ENCODE peak calls at places on chromosomes 2 and 18, in five cellular contexts. N is stimulated activated CD4-positive, alpha-beta T cell treated with anti-CD3 and anti-CD28 coated beads, Interleukin-12 subunit alpha, Interleukin-12 subunit beta, amount 100 ng/mL, for 48 hours; T is iris pigment epithelial cell; Y is stimulated activated CD8-positive, alpha-beta memory T cell treated with anti-CD3 and anti-CD28 coated beads, Interleukin-15, amount 100 ng/mL, for 1 hour; U is posterior cingulate gyrus. C is an unnamed sample.

GRCh38 chr2:182066439-182067061 is 80.9 kb downstream of the PPP1R1C start:
- DNase-seq in N (no peak), T (peak; percentile 99), Y (no peak), U (no peak), C (no peak)

GRCh38 chr18:57294547-57294946 is 57.8 kb upstream of the ST8SIA3 start:
- DNase-seq in N (no peak), T (no peak), Y (no peak), U (no peak), C (no peak)

GRCh38 chr18:13885009-13885408 is 30.3 kb downstream of the MC2R start:
- DNase-seq in N (no peak), T (no peak), Y (no peak), U (no peak), C (no peak)

GRCh38 chr18:32768646-32769206 is 4.1 kb downstream of the KLHL14 start:
- DNase-seq in N (no peak), T (no peak), Y (no peak), U (no peak), C (no peak)

GRCh38 chr2:18118703-18119102 is 240.2 kb downstream of the KCNS3 start:
- DNase-seq in N (no peak), T (peak; percentile 9), Y (no peak), U (no peak), C (no peak)

GRCh38 chr2:225004531-225004930 is 37.7 kb downstream of the DOCK10 start:
- DNase-seq in N (no peak), T (peak; percentile 69), Y (no peak), U (no peak), C (no peak)

GRCh38 chr2:142395294-142395693 is 264.5 kb upstream of the LRP1B start:
- DNase-seq in N (no peak), T (no peak), Y (no peak), U (no peak), C (no peak)

GRCh38 chr2:200596774-200597173 is 11.0 kb downstream of the AOX1 start:
- DNase-seq in N (no peak), T (no peak), Y (no peak), U (no peak), C (no peak)

GRCh38 chr2:199772693-199772976 is 78.4 kb downstream of the FTCDNL1 start:
- DNase-seq in N (no peak), T (no peak), Y (no peak), U (no peak), C (no peak)

GRCh38 chr2:82690757-82691411 is 1768.2 kb downstream of the SUCLG1 start:
- DNase-seq in N (no peak), T (no peak), Y (no peak), U (no peak), C (no peak)

GRCh38 chr2:12835733-12836132 is 119.0 kb downstream of the TRIB2 start:
- DNase-seq in N (no peak), T (no peak), Y (no peak), U (no peak), C (no peak)

GRCh38 chr2:58594175-58594574 is 353.1 kb upstream of the FANCL start:
- DNase-seq in N (no peak), T (no peak), Y (no peak), U (no peak), C (no peak)

GRCh38 chr2:95022309-95023221 is 2.9 kb upstream of the MAL start:
- DNase-seq in N (peak; percentile 74), T (peak; percentile 63), Y (peak; percentile 79), U (peak; percentile 85), C (peak; percentile 45)

GRCh38 chr18:56815926-56816325 is 164.8 kb downstream of the WDR7 start:
- DNase-seq in N (no peak), T (peak; percentile 85), Y (no peak), U (no peak), C (no peak)

GRCh38 chr2:229193281-229193680 is 77.8 kb downstream of the PID1 start:
- DNase-seq in N (no peak), T (no peak), Y (no peak), U (no peak), C (no peak)

C was measured in central memory CD8-positive, alpha-beta T cell.